ENCODE peak calls at places on chromosomes 16 and 17, in nine cellular contexts. M is SJCRH30; Q is cardiac septum; E is NCI-H1105 treated with DMSO at 0.1 percent for 48 hours; G is effector CD4-positive, alpha-beta T cell; W is uterus; A is sigmoid colon; C is A673; H is NCI-H1436 treated with DMSO at 0.1 percent for 48 hours. B is an unnamed sample.

GRCh38 chr17:5264930-5265329 is 17.2 kb upstream of the RABEP1 start:
- DNase-seq in E (no peak), Q (no peak), M (no peak), W (no peak), A (no peak), C (no peak), G (no peak), H (no peak), B (no peak)

GRCh38 chr16:10557750-10558149 is 22.6 kb downstream of the EMP2 start:
- DNase-seq in W (no peak), M (no peak), G (no peak), E (no peak), A (no peak), H (no peak), Q (no peak), C (no peak), B (no peak)

GRCh38 chr16:878071-878784 is 77.7 kb upstream of the GNG13 start:
- DNase-seq in M (no peak), C (peak; percentile 49), H (no peak), E (peak; percentile 1), W (no peak), G (no peak), A (peak; percentile 49), Q (no peak), B (no peak)

GRCh38 chr16:4283939-4284338 is 11.1 kb upstream of the TFAP4 start:
- DNase-seq in E (no peak), G (no peak), M (no peak), H (no peak), C (no peak), Q (no peak), W (no peak), A (no peak), B (no peak)

GRCh38 chr16:30750876-30751465 is 2.7 kb downstream of the PHKG2 start:
- DNase-seq in H (no peak), C (no peak), W (no peak), A (peak; percentile 64), Q (peak; percentile 41), M (no peak), E (no peak), G (no peak), B (no peak)

GRCh38 chr17:81566461-81567126 is 14.4 kb upstream of the FAAP100 start:
- DNase-seq in G (no peak), H (no peak), M (peak; percentile 90), E (peak; percentile 88), C (peak; percentile 95), Q (no peak), A (peak; percentile 90), W (peak; percentile 80), B (no peak)

GRCh38 chr16:75250809-75251279 is 580 bp downstream of the BCAR1 start:
- DNase-seq in E (no peak), W (peak; percentile 51), A (peak; percentile 79), Q (no peak), M (no peak), H (no peak), G (no peak), C (peak; percentile 34), B (no peak)

GRCh38 chr16:181668-182021 is 1.4 kb downstream of the HBQ1 start:
- DNase-seq in E (no peak), W (no peak), A (no peak), G (no peak), C (no peak), M (no peak), Q (no peak), H (no peak), B (no peak)

GRCh38 chr16:27498916-27499658 is 50.6 kb downstream of the GTF3C1 start:
- DNase-seq in M (no peak), G (no peak), C (no peak), W (no peak), A (no peak), E (no peak), H (no peak), Q (no peak), B (no peak)

GRCh38 chr17:39676198-39676819 is 8.1 kb downstream of the PNMT start:
- DNase-seq in A (no peak), M (no peak), Q (no peak), G (no peak), H (peak; percentile 75), W (no peak), E (peak; percentile 18), C (peak; percentile 34), B (peak; percentile 54)

GRCh38 chr16:86668136-86668535 is 89.8 kb downstream of the FOXL1 start:
- DNase-seq in H (no peak), C (peak; percentile 41), W (no peak), Q (no peak), A (no peak), E (no peak), G (no peak), M (peak; percentile 19), B (no peak)

GRCh38 chr16:3401719-3402397 is 843 bp downstream of the ZNF174 start:
- DNase-seq in W (no peak), C (peak; percentile 34), H (no peak), M (peak; percentile 42), A (no peak), E (no peak), G (no peak), Q (no peak), B (no peak)

GRCh38 chr17:82195675-82196258 is 16.9 kb downstream of the CCDC57 start:
- DNase-seq in A (no peak), H (no peak), E (no peak), C (no peak), W (peak; percentile 56), Q (peak; percentile 64), G (no peak), M (no peak), B (no peak)

GRCh38 chr17:38747385-38748328 is 479 bp downstream of the PCGF2 start:
- DNase-seq in E (no peak), M (peak; percentile 59), C (peak; percentile 37), H (no peak), W (peak; percentile 68), A (no peak), G (no peak), Q (no peak), B (no peak)

GRCh38 chr17:19497616-19498015 is 36.0 kb upstream of the SLC47A1 start:
- DNase-seq in Q (no peak), M (no peak), C (no peak), E (no peak), A (no peak), G (no peak), W (no peak), H (no peak), B (no peak)

GRCh38 chr16:30927789-30928378 is 4.5 kb downstream of the FBXL19 start:
- DNase-seq in H (peak; percentile 84), W (peak; percentile 52), A (no peak), M (peak; percentile 82), C (peak; percentile 87), Q (no peak), G (no peak), E (peak; percentile 94), B (no peak)

GRCh38 chr16:73000020-73000906 is 47.7 kb downstream of the ZFHX3 start:
- DNase-seq in C (peak; percentile 65), Q (peak; percentile 65), M (peak; percentile 79), A (peak; percentile 74), E (no peak), H (no peak), W (no peak), G (no peak), B (no peak)

GRCh38 chr16:50718761-50719400 is 23.0 kb upstream of the CYLD start:
- DNase-seq in A (peak; percentile 43), W (no peak), H (no peak), G (no peak), E (no peak), Q (no peak), M (no peak), C (no peak), B (no peak)

GRCh38 chr17:4073983-4074830 is 68.6 kb downstream of the ZZEF1 start:
- DNase-seq in G (no peak), W (no peak), E (no peak), A (no peak), C (no peak), Q (no peak), H (no peak), M (no peak), B (peak; percentile 15)

GRCh38 chr16:51383909-51384308 is 232.8 kb upstream of the SALL1 start:
- DNase-seq in C (no peak), A (no peak), G (no peak), E (no peak), M (no peak), Q (no peak), W (no peak), H (no peak), B (no peak)

GRCh38 chr17:53792997-53793396 is 29.7 kb upstream of the KIF2B start:
- DNase-seq in C (no peak), W (no peak), H (no peak), Q (peak; percentile 43), E (no peak), A (no peak), G (no peak), M (no peak), B (no peak)

GRCh38 chr16:65154321-65154720 is 32.5 kb upstream of the CDH11 start:
- DNase-seq in H (no peak), G (no peak), Q (no peak), C (peak; percentile 11), A (no peak), E (no peak), W (no peak), M (peak; percentile 29), B (no peak)

GRCh38 chr17:3318336-3318735 is 20.2 kb upstream of the OR3A1 start:
- DNase-seq in M (no peak), G (no peak), Q (no peak), A (no peak), C (no peak), W (no peak), H (no peak), E (no peak), B (no peak)

GRCh38 chr17:72158895-72159885 is 38.4 kb downstream of the SOX9 start:
- DNase-seq in M (peak; percentile 87), G (no peak), H (no peak), W (no peak), E (no peak), Q (no peak), A (no peak), C (peak; percentile 81), B (no peak)

GRCh38 chr17:12463102-12463501 is 202.6 kb upstream of the MYOCD start:
- DNase-seq in W (no peak), M (no peak), C (no peak), A (peak; percentile 68), H (no peak), G (no peak), Q (no peak), E (no peak), B (no peak)

GRCh38 chr16:70553645-70554044 is 30.0 kb downstream of the SF3B3 start:
- DNase-seq in A (no peak), Q (no peak), G (no peak), H (no peak), E (no peak), W (no peak), M (no peak), C (no peak), B (no peak)

GRCh38 chr17:56772442-56772841 is 61.3 kb downstream of the C17orf67 start:
- DNase-seq in A (no peak), H (no peak), Q (no peak), G (no peak), W (no peak), C (no peak), M (no peak), E (no peak), B (no peak)

GRCh38 chr16:86906608-86907007 is 328.3 kb downstream of the FOXL1 start:
- DNase-seq in A (no peak), G (no peak), W (no peak), M (no peak), H (no peak), E (no peak), Q (no peak), C (no peak), B (no peak)